ENCODE peak calls at places on chromosome 9, in six cellular contexts. Q, E, F, M, H and A are unnamed samples.

GRCh38 chr9:96574931-96575351 is 44.7 kb downstream of the CDC14B start:
- DNase-seq in H (no peak), M (no peak), Q (no peak), F (no peak), E (no peak), A (no peak)

GRCh38 chr9:130680836-130681768 is 12.5 kb upstream of the EXOSC2 start:
- DNase-seq in M (peak; percentile 88), E (peak; percentile 82), Q (peak; percentile 88), F (peak; percentile 41), H (peak; percentile 95), A (peak; percentile 58)

GRCh38 chr9:82273121-82273520 is 284.5 kb downstream of the SPATA31D1 start:
- DNase-seq in Q (no peak), F (no peak), H (peak; percentile 59), M (no peak), E (no peak), A (no peak)

GRCh38 chr9:95102001-95102433 is 215.5 kb downstream of the FANCC start:
- DNase-seq in Q (no peak), H (no peak), M (no peak), E (no peak), F (no peak), A (no peak)

GRCh38 chr9:99823392-99824377 is 2.0 kb downstream of the NR4A3 start:
- DNase-seq in H (peak; percentile 41), F (no peak), E (peak; percentile 77), Q (no peak), M (peak; percentile 45), A (peak; percentile 42)

GRCh38 chr9:109966643-109967368 is 186.8 kb downstream of the PALM2AKAP2 start:
- DNase-seq in Q (no peak), E (peak; percentile 37), H (no peak), M (no peak), F (no peak), A (no peak)

GRCh38 chr9:8456327-8456726 is 656.7 kb upstream of the DMAC1 start:
- DNase-seq in E (no peak), H (no peak), Q (no peak), M (no peak), F (no peak), A (no peak)

GRCh38 chr9:112112941-112113399 is 62.1 kb downstream of the SUSD1 start:
- DNase-seq in E (peak; percentile 29), Q (peak; percentile 11), F (no peak), H (peak; percentile 54), M (peak; percentile 11), A (no peak)

GRCh38 chr9:129570450-129571297 is 50.2 kb downstream of the C9orf50 start:
- DNase-seq in E (no peak), H (peak; percentile 95), M (peak; percentile 84), F (peak; percentile 81), Q (peak; percentile 75), A (no peak)

GRCh38 chr9:12204512-12204911 is 488.7 kb upstream of the TYRP1 start:
- DNase-seq in H (no peak), M (no peak), Q (no peak), F (no peak), E (no peak), A (no peak)

GRCh38 chr9:109542922-109543321 is 44.8 kb upstream of the PTPN3 start:
- DNase-seq in E (no peak), H (peak; percentile 20), Q (no peak), F (no peak), M (no peak), A (no peak)